ENCODE peak calls at places on chromosomes 1 and 21, in six cellular contexts. One of them, this sample, is unnamed.

GRCh38 chr21:37200641-37201480 is 66.3 kb downstream of the VPS26C start:
- DNase-seq in AG10803: no peak
- DNase-seq in GM23248: no peak
- DNase-seq in activated CD8-positive, alpha-beta T cell treated with anti-CD3 and anti-CD28 coated beads, Interleukin-2, amount 10 ng/mL, durations not matched to agents 7 days and 5 days: no peak
- DNase-seq in stimulated activated CD8-positive, alpha-beta memory T cell treated with anti-CD3 and anti-CD28 coated beads, Interleukin-2, amount 100 ng/mL, for 48 hours: no peak
- DNase-seq in NCI-H1092: no peak
- DNase-seq in this sample: no peak

GRCh38 chr21:37257967-37258877 is 8.9 kb downstream of the VPS26C start:
- DNase-seq in AG10803: peak
- DNase-seq in GM23248: peak
- DNase-seq in activated CD8-positive, alpha-beta T cell treated with anti-CD3 and anti-CD28 coated beads, Interleukin-2, amount 10 ng/mL, durations not matched to agents 7 days and 5 days: peak
- DNase-seq in stimulated activated CD8-positive, alpha-beta memory T cell treated with anti-CD3 and anti-CD28 coated beads, Interleukin-2, amount 100 ng/mL, for 48 hours: peak
- DNase-seq in NCI-H1092: peak
- DNase-seq in this sample: peak

GRCh38 chr1:205344010-205344808 is 12.5 kb downstream of the KLHDC8A start:
- DNase-seq in AG10803: no peak
- DNase-seq in GM23248: peak
- DNase-seq in activated CD8-positive, alpha-beta T cell treated with anti-CD3 and anti-CD28 coated beads, Interleukin-2, amount 10 ng/mL, durations not matched to agents 7 days and 5 days: peak
- DNase-seq in stimulated activated CD8-positive, alpha-beta memory T cell treated with anti-CD3 and anti-CD28 coated beads, Interleukin-2, amount 100 ng/mL, for 48 hours: no peak
- DNase-seq in NCI-H1092: peak
- DNase-seq in this sample: no peak

GRCh38 chr1:39160703-39161102 is 43.8 kb upstream of the MACF1 start:
- DNase-seq in AG10803: peak
- DNase-seq in GM23248: peak
- DNase-seq in activated CD8-positive, alpha-beta T cell treated with anti-CD3 and anti-CD28 coated beads, Interleukin-2, amount 10 ng/mL, durations not matched to agents 7 days and 5 days: no peak
- DNase-seq in stimulated activated CD8-positive, alpha-beta memory T cell treated with anti-CD3 and anti-CD28 coated beads, Interleukin-2, amount 100 ng/mL, for 48 hours: no peak
- DNase-seq in NCI-H1092: no peak
- DNase-seq in this sample: no peak

GRCh38 chr21:41396452-41397107 is 29.5 kb upstream of the MX1 start:
- DNase-seq in AG10803: no peak
- DNase-seq in GM23248: peak
- DNase-seq in activated CD8-positive, alpha-beta T cell treated with anti-CD3 and anti-CD28 coated beads, Interleukin-2, amount 10 ng/mL, durations not matched to agents 7 days and 5 days: no peak
- DNase-seq in stimulated activated CD8-positive, alpha-beta memory T cell treated with anti-CD3 and anti-CD28 coated beads, Interleukin-2, amount 100 ng/mL, for 48 hours: no peak
- DNase-seq in NCI-H1092: no peak
- DNase-seq in this sample: no peak

GRCh38 chr1:25011966-25012625 is 82.0 kb upstream of the RUNX3 start:
- DNase-seq in AG10803: no peak
- DNase-seq in GM23248: no peak
- DNase-seq in activated CD8-positive, alpha-beta T cell treated with anti-CD3 and anti-CD28 coated beads, Interleukin-2, amount 10 ng/mL, durations not matched to agents 7 days and 5 days: no peak
- DNase-seq in stimulated activated CD8-positive, alpha-beta memory T cell treated with anti-CD3 and anti-CD28 coated beads, Interleukin-2, amount 100 ng/mL, for 48 hours: no peak
- DNase-seq in NCI-H1092: no peak
- DNase-seq in this sample: no peak

GRCh38 chr1:195754874-195755273 is 853.4 kb downstream of the KCNT2 start:
- DNase-seq in AG10803: no peak
- DNase-seq in GM23248: peak
- DNase-seq in activated CD8-positive, alpha-beta T cell treated with anti-CD3 and anti-CD28 coated beads, Interleukin-2, amount 10 ng/mL, durations not matched to agents 7 days and 5 days: no peak
- DNase-seq in stimulated activated CD8-positive, alpha-beta memory T cell treated with anti-CD3 and anti-CD28 coated beads, Interleukin-2, amount 100 ng/mL, for 48 hours: no peak
- DNase-seq in NCI-H1092: no peak
- DNase-seq in this sample: no peak

GRCh38 chr1:57167997-57168396 is 202.2 kb upstream of the C8B start:
- DNase-seq in AG10803: no peak
- DNase-seq in GM23248: no peak
- DNase-seq in activated CD8-positive, alpha-beta T cell treated with anti-CD3 and anti-CD28 coated beads, Interleukin-2, amount 10 ng/mL, durations not matched to agents 7 days and 5 days: no peak
- DNase-seq in stimulated activated CD8-positive, alpha-beta memory T cell treated with anti-CD3 and anti-CD28 coated beads, Interleukin-2, amount 100 ng/mL, for 48 hours: no peak
- DNase-seq in NCI-H1092: no peak
- DNase-seq in this sample: no peak

GRCh38 chr1:153513666-153514065 is 22.1 kb downstream of the S100A6 start:
- DNase-seq in AG10803: no peak
- DNase-seq in GM23248: no peak
- DNase-seq in activated CD8-positive, alpha-beta T cell treated with anti-CD3 and anti-CD28 coated beads, Interleukin-2, amount 10 ng/mL, durations not matched to agents 7 days and 5 days: no peak
- DNase-seq in stimulated activated CD8-positive, alpha-beta memory T cell treated with anti-CD3 and anti-CD28 coated beads, Interleukin-2, amount 100 ng/mL, for 48 hours: no peak
- DNase-seq in NCI-H1092: no peak
- DNase-seq in this sample: no peak

GRCh38 chr1:13754510-13755103 is 54.6 kb downstream of the PRDM2 start:
- DNase-seq in AG10803: peak
- DNase-seq in GM23248: peak
- DNase-seq in activated CD8-positive, alpha-beta T cell treated with anti-CD3 and anti-CD28 coated beads, Interleukin-2, amount 10 ng/mL, durations not matched to agents 7 days and 5 days: no peak
- DNase-seq in stimulated activated CD8-positive, alpha-beta memory T cell treated with anti-CD3 and anti-CD28 coated beads, Interleukin-2, amount 100 ng/mL, for 48 hours: no peak
- DNase-seq in NCI-H1092: no peak
- DNase-seq in this sample: no peak

GRCh38 chr1:232322162-232322734 is 307.7 kb downstream of the SIPA1L2 start:
- DNase-seq in AG10803: no peak
- DNase-seq in GM23248: no peak
- DNase-seq in activated CD8-positive, alpha-beta T cell treated with anti-CD3 and anti-CD28 coated beads, Interleukin-2, amount 10 ng/mL, durations not matched to agents 7 days and 5 days: no peak
- DNase-seq in stimulated activated CD8-positive, alpha-beta memory T cell treated with anti-CD3 and anti-CD28 coated beads, Interleukin-2, amount 100 ng/mL, for 48 hours: no peak
- DNase-seq in NCI-H1092: no peak
- DNase-seq in this sample: no peak

GRCh38 chr1:35660581-35661473 is 19.5 kb upstream of the PSMB2 start:
- DNase-seq in AG10803: peak
- DNase-seq in GM23248: peak
- DNase-seq in activated CD8-positive, alpha-beta T cell treated with anti-CD3 and anti-CD28 coated beads, Interleukin-2, amount 10 ng/mL, durations not matched to agents 7 days and 5 days: no peak
- DNase-seq in stimulated activated CD8-positive, alpha-beta memory T cell treated with anti-CD3 and anti-CD28 coated beads, Interleukin-2, amount 100 ng/mL, for 48 hours: no peak
- DNase-seq in NCI-H1092: no peak
- DNase-seq in this sample: no peak

GRCh38 chr1:92484472-92485373 is 2.0 kb downstream of the GFI1 start:
- DNase-seq in AG10803: no peak
- DNase-seq in GM23248: peak
- DNase-seq in activated CD8-positive, alpha-beta T cell treated with anti-CD3 and anti-CD28 coated beads, Interleukin-2, amount 10 ng/mL, durations not matched to agents 7 days and 5 days: peak
- DNase-seq in stimulated activated CD8-positive, alpha-beta memory T cell treated with anti-CD3 and anti-CD28 coated beads, Interleukin-2, amount 100 ng/mL, for 48 hours: peak
- DNase-seq in NCI-H1092: no peak
- DNase-seq in this sample: peak

GRCh38 chr1:31412732-31413404 is at the start of gene SERINC2:
- DNase-seq in AG10803: no peak
- DNase-seq in GM23248: peak
- DNase-seq in activated CD8-positive, alpha-beta T cell treated with anti-CD3 and anti-CD28 coated beads, Interleukin-2, amount 10 ng/mL, durations not matched to agents 7 days and 5 days: no peak
- DNase-seq in stimulated activated CD8-positive, alpha-beta memory T cell treated with anti-CD3 and anti-CD28 coated beads, Interleukin-2, amount 100 ng/mL, for 48 hours: no peak
- DNase-seq in NCI-H1092: no peak
- DNase-seq in this sample: no peak

GRCh38 chr1:12584900-12585525 is 33.0 kb downstream of the DHRS3 start:
- DNase-seq in AG10803: no peak
- DNase-seq in GM23248: no peak
- DNase-seq in activated CD8-positive, alpha-beta T cell treated with anti-CD3 and anti-CD28 coated beads, Interleukin-2, amount 10 ng/mL, durations not matched to agents 7 days and 5 days: no peak
- DNase-seq in stimulated activated CD8-positive, alpha-beta memory T cell treated with anti-CD3 and anti-CD28 coated beads, Interleukin-2, amount 100 ng/mL, for 48 hours: no peak
- DNase-seq in NCI-H1092: no peak
- DNase-seq in this sample: no peak

GRCh38 chr1:30572192-30572591 is 151.2 kb downstream of the MATN1 start:
- DNase-seq in AG10803: peak
- DNase-seq in GM23248: peak
- DNase-seq in activated CD8-positive, alpha-beta T cell treated with anti-CD3 and anti-CD28 coated beads, Interleukin-2, amount 10 ng/mL, durations not matched to agents 7 days and 5 days: no peak
- DNase-seq in stimulated activated CD8-positive, alpha-beta memory T cell treated with anti-CD3 and anti-CD28 coated beads, Interleukin-2, amount 100 ng/mL, for 48 hours: no peak
- DNase-seq in NCI-H1092: no peak
- DNase-seq in this sample: no peak

GRCh38 chr1:65360654-65361053 is 51.3 kb downstream of the DNAJC6 start:
- DNase-seq in AG10803: no peak
- DNase-seq in GM23248: no peak
- DNase-seq in activated CD8-positive, alpha-beta T cell treated with anti-CD3 and anti-CD28 coated beads, Interleukin-2, amount 10 ng/mL, durations not matched to agents 7 days and 5 days: no peak
- DNase-seq in stimulated activated CD8-positive, alpha-beta memory T cell treated with anti-CD3 and anti-CD28 coated beads, Interleukin-2, amount 100 ng/mL, for 48 hours: no peak
- DNase-seq in NCI-H1092: no peak
- DNase-seq in this sample: no peak

GRCh38 chr1:42978317-42979036 is 19.8 kb upstream of the SLC2A1 start:
- DNase-seq in AG10803: no peak
- DNase-seq in GM23248: no peak
- DNase-seq in activated CD8-positive, alpha-beta T cell treated with anti-CD3 and anti-CD28 coated beads, Interleukin-2, amount 10 ng/mL, durations not matched to agents 7 days and 5 days: no peak
- DNase-seq in stimulated activated CD8-positive, alpha-beta memory T cell treated with anti-CD3 and anti-CD28 coated beads, Interleukin-2, amount 100 ng/mL, for 48 hours: no peak
- DNase-seq in NCI-H1092: no peak
- DNase-seq in this sample: no peak

GRCh38 chr1:26717066-26717465 is 21.3 kb downstream of the ARID1A start:
- DNase-seq in AG10803: peak
- DNase-seq in GM23248: peak
- DNase-seq in activated CD8-positive, alpha-beta T cell treated with anti-CD3 and anti-CD28 coated beads, Interleukin-2, amount 10 ng/mL, durations not matched to agents 7 days and 5 days: no peak
- DNase-seq in stimulated activated CD8-positive, alpha-beta memory T cell treated with anti-CD3 and anti-CD28 coated beads, Interleukin-2, amount 100 ng/mL, for 48 hours: no peak
- DNase-seq in NCI-H1092: no peak
- DNase-seq in this sample: no peak

GRCh38 chr1:50425376-50426107 is 2.3 kb upstream of the DMRTA2 start:
- DNase-seq in AG10803: peak
- DNase-seq in GM23248: no peak
- DNase-seq in activated CD8-positive, alpha-beta T cell treated with anti-CD3 and anti-CD28 coated beads, Interleukin-2, amount 10 ng/mL, durations not matched to agents 7 days and 5 days: no peak
- DNase-seq in stimulated activated CD8-positive, alpha-beta memory T cell treated with anti-CD3 and anti-CD28 coated beads, Interleukin-2, amount 100 ng/mL, for 48 hours: no peak
- DNase-seq in NCI-H1092: no peak
- DNase-seq in this sample: no peak

GRCh38 chr1:115275216-115275615 is 62.8 kb downstream of the NGF start:
- DNase-seq in AG10803: no peak
- DNase-seq in GM23248: no peak
- DNase-seq in activated CD8-positive, alpha-beta T cell treated with anti-CD3 and anti-CD28 coated beads, Interleukin-2, amount 10 ng/mL, durations not matched to agents 7 days and 5 days: no peak
- DNase-seq in stimulated activated CD8-positive, alpha-beta memory T cell treated with anti-CD3 and anti-CD28 coated beads, Interleukin-2, amount 100 ng/mL, for 48 hours: no peak
- DNase-seq in NCI-H1092: no peak
- DNase-seq in this sample: no peak

GRCh38 chr1:204114606-204115005 is 37.2 kb downstream of the ETNK2 start:
- DNase-seq in AG10803: no peak
- DNase-seq in GM23248: no peak
- DNase-seq in activated CD8-positive, alpha-beta T cell treated with anti-CD3 and anti-CD28 coated beads, Interleukin-2, amount 10 ng/mL, durations not matched to agents 7 days and 5 days: no peak
- DNase-seq in stimulated activated CD8-positive, alpha-beta memory T cell treated with anti-CD3 and anti-CD28 coated beads, Interleukin-2, amount 100 ng/mL, for 48 hours: no peak
- DNase-seq in NCI-H1092: no peak
- DNase-seq in this sample: no peak